ENCODE peak calls at places on chromosomes 3 and 15, in nine cellular contexts. One of them, this sample, is unnamed.

GRCh38 chr15:65246026-65246714 is 34.9 kb upstream of the CILP start:
- ATAC-seq in activated CD8-positive, alpha-beta T cell treated with anti-CD3 and anti-CD28 coated beads for 36 hours: no peak
- ATAC-seq in natural killer cell: no peak
- ATAC-seq in activated naive CD8-positive, alpha-beta T cell treated with anti-CD3 and anti-CD28 coated beads, Interleukin-2, amount 10 ng/mL, durations not matched to agents 7 days and 5 days: no peak
- ATAC-seq in left lung: no peak
- ATAC-seq in mucosa of descending colon: no peak
- ATAC-seq in Panc1: no peak
- ATAC-seq in Right ventricle myocardium superior: peak
- ATAC-seq in K562: no peak
- ATAC-seq in this sample: no peak

GRCh38 chr3:193677734-193678133 is 84.7 kb downstream of the OPA1 start:
- ATAC-seq in activated CD8-positive, alpha-beta T cell treated with anti-CD3 and anti-CD28 coated beads for 36 hours: peak
- ATAC-seq in natural killer cell: no peak
- ATAC-seq in activated naive CD8-positive, alpha-beta T cell treated with anti-CD3 and anti-CD28 coated beads, Interleukin-2, amount 10 ng/mL, durations not matched to agents 7 days and 5 days: no peak
- ATAC-seq in left lung: no peak
- ATAC-seq in mucosa of descending colon: no peak
- ATAC-seq in Panc1: no peak
- ATAC-seq in Right ventricle myocardium superior: no peak
- ATAC-seq in K562: no peak
- ATAC-seq in this sample: peak

GRCh38 chr3:154427685-154428291 is 2.2 kb downstream of the GPR149 start:
- ATAC-seq in activated CD8-positive, alpha-beta T cell treated with anti-CD3 and anti-CD28 coated beads for 36 hours: no peak
- ATAC-seq in natural killer cell: no peak
- ATAC-seq in activated naive CD8-positive, alpha-beta T cell treated with anti-CD3 and anti-CD28 coated beads, Interleukin-2, amount 10 ng/mL, durations not matched to agents 7 days and 5 days: no peak
- ATAC-seq in left lung: no peak
- ATAC-seq in mucosa of descending colon: no peak
- ATAC-seq in Panc1: peak
- ATAC-seq in Right ventricle myocardium superior: no peak
- ATAC-seq in K562: no peak
- ATAC-seq in this sample: no peak

GRCh38 chr15:90151989-90152645 is 49.0 kb upstream of the SEMA4B start:
- ATAC-seq in activated CD8-positive, alpha-beta T cell treated with anti-CD3 and anti-CD28 coated beads for 36 hours: no peak
- ATAC-seq in natural killer cell: no peak
- ATAC-seq in activated naive CD8-positive, alpha-beta T cell treated with anti-CD3 and anti-CD28 coated beads, Interleukin-2, amount 10 ng/mL, durations not matched to agents 7 days and 5 days: no peak
- ATAC-seq in left lung: peak
- ATAC-seq in mucosa of descending colon: no peak
- ATAC-seq in Panc1: no peak
- ATAC-seq in Right ventricle myocardium superior: peak
- ATAC-seq in K562: peak
- ATAC-seq in this sample: no peak

GRCh38 chr3:63942513-63942912 is 30.3 kb upstream of the SCAANT1 start:
- ATAC-seq in activated CD8-positive, alpha-beta T cell treated with anti-CD3 and anti-CD28 coated beads for 36 hours: no peak
- ATAC-seq in natural killer cell: no peak
- ATAC-seq in activated naive CD8-positive, alpha-beta T cell treated with anti-CD3 and anti-CD28 coated beads, Interleukin-2, amount 10 ng/mL, durations not matched to agents 7 days and 5 days: no peak
- ATAC-seq in left lung: no peak
- ATAC-seq in mucosa of descending colon: no peak
- ATAC-seq in Panc1: no peak
- ATAC-seq in Right ventricle myocardium superior: no peak
- ATAC-seq in K562: no peak
- ATAC-seq in this sample: no peak

GRCh38 chr3:42106646-42107045 is 15.5 kb downstream of the TRAK1 start:
- ATAC-seq in activated CD8-positive, alpha-beta T cell treated with anti-CD3 and anti-CD28 coated beads for 36 hours: no peak
- ATAC-seq in natural killer cell: no peak
- ATAC-seq in activated naive CD8-positive, alpha-beta T cell treated with anti-CD3 and anti-CD28 coated beads, Interleukin-2, amount 10 ng/mL, durations not matched to agents 7 days and 5 days: no peak
- ATAC-seq in left lung: no peak
- ATAC-seq in mucosa of descending colon: no peak
- ATAC-seq in Panc1: no peak
- ATAC-seq in Right ventricle myocardium superior: no peak
- ATAC-seq in K562: no peak
- ATAC-seq in this sample: no peak

GRCh38 chr15:98120561-98120960 is 160.1 kb downstream of the ARRDC4 start:
- ATAC-seq in activated CD8-positive, alpha-beta T cell treated with anti-CD3 and anti-CD28 coated beads for 36 hours: no peak
- ATAC-seq in natural killer cell: no peak
- ATAC-seq in activated naive CD8-positive, alpha-beta T cell treated with anti-CD3 and anti-CD28 coated beads, Interleukin-2, amount 10 ng/mL, durations not matched to agents 7 days and 5 days: no peak
- ATAC-seq in left lung: no peak
- ATAC-seq in mucosa of descending colon: no peak
- ATAC-seq in Panc1: no peak
- ATAC-seq in Right ventricle myocardium superior: no peak
- ATAC-seq in K562: no peak
- ATAC-seq in this sample: no peak

GRCh38 chr3:156551746-156552145 is 3.2 kb downstream of the SSR3 start:
- ATAC-seq in activated CD8-positive, alpha-beta T cell treated with anti-CD3 and anti-CD28 coated beads for 36 hours: no peak
- ATAC-seq in natural killer cell: no peak
- ATAC-seq in activated naive CD8-positive, alpha-beta T cell treated with anti-CD3 and anti-CD28 coated beads, Interleukin-2, amount 10 ng/mL, durations not matched to agents 7 days and 5 days: no peak
- ATAC-seq in left lung: no peak
- ATAC-seq in mucosa of descending colon: no peak
- ATAC-seq in Panc1: no peak
- ATAC-seq in Right ventricle myocardium superior: no peak
- ATAC-seq in K562: no peak
- ATAC-seq in this sample: no peak

GRCh38 chr3:13857702-13858380 is 22.0 kb downstream of the WNT7A start:
- ATAC-seq in activated CD8-positive, alpha-beta T cell treated with anti-CD3 and anti-CD28 coated beads for 36 hours: no peak
- ATAC-seq in natural killer cell: no peak
- ATAC-seq in activated naive CD8-positive, alpha-beta T cell treated with anti-CD3 and anti-CD28 coated beads, Interleukin-2, amount 10 ng/mL, durations not matched to agents 7 days and 5 days: no peak
- ATAC-seq in left lung: no peak
- ATAC-seq in mucosa of descending colon: no peak
- ATAC-seq in Panc1: no peak
- ATAC-seq in Right ventricle myocardium superior: no peak
- ATAC-seq in K562: no peak
- ATAC-seq in this sample: no peak

GRCh38 chr3:189944285-189945145 is 176.2 kb downstream of the P3H2 start:
- ATAC-seq in activated CD8-positive, alpha-beta T cell treated with anti-CD3 and anti-CD28 coated beads for 36 hours: no peak
- ATAC-seq in natural killer cell: no peak
- ATAC-seq in activated naive CD8-positive, alpha-beta T cell treated with anti-CD3 and anti-CD28 coated beads, Interleukin-2, amount 10 ng/mL, durations not matched to agents 7 days and 5 days: no peak
- ATAC-seq in left lung: peak
- ATAC-seq in mucosa of descending colon: peak
- ATAC-seq in Panc1: no peak
- ATAC-seq in Right ventricle myocardium superior: no peak
- ATAC-seq in K562: no peak
- ATAC-seq in this sample: peak

GRCh38 chr3:47082519-47082918 is 81.4 kb downstream of the SETD2 start:
- ATAC-seq in activated CD8-positive, alpha-beta T cell treated with anti-CD3 and anti-CD28 coated beads for 36 hours: no peak
- ATAC-seq in natural killer cell: no peak
- ATAC-seq in activated naive CD8-positive, alpha-beta T cell treated with anti-CD3 and anti-CD28 coated beads, Interleukin-2, amount 10 ng/mL, durations not matched to agents 7 days and 5 days: no peak
- ATAC-seq in left lung: no peak
- ATAC-seq in mucosa of descending colon: peak
- ATAC-seq in Panc1: no peak
- ATAC-seq in Right ventricle myocardium superior: no peak
- ATAC-seq in K562: no peak
- ATAC-seq in this sample: no peak

GRCh38 chr15:64635486-64635815 is 139.9 kb downstream of the RBPMS2 start:
- ATAC-seq in activated CD8-positive, alpha-beta T cell treated with anti-CD3 and anti-CD28 coated beads for 36 hours: no peak
- ATAC-seq in natural killer cell: no peak
- ATAC-seq in activated naive CD8-positive, alpha-beta T cell treated with anti-CD3 and anti-CD28 coated beads, Interleukin-2, amount 10 ng/mL, durations not matched to agents 7 days and 5 days: no peak
- ATAC-seq in left lung: peak
- ATAC-seq in mucosa of descending colon: peak
- ATAC-seq in Panc1: no peak
- ATAC-seq in Right ventricle myocardium superior: peak
- ATAC-seq in K562: peak
- ATAC-seq in this sample: no peak

GRCh38 chr15:84883916-84884781 is at the start of gene SLC28A1:
- ATAC-seq in activated CD8-positive, alpha-beta T cell treated with anti-CD3 and anti-CD28 coated beads for 36 hours: no peak
- ATAC-seq in natural killer cell: no peak
- ATAC-seq in activated naive CD8-positive, alpha-beta T cell treated with anti-CD3 and anti-CD28 coated beads, Interleukin-2, amount 10 ng/mL, durations not matched to agents 7 days and 5 days: no peak
- ATAC-seq in left lung: no peak
- ATAC-seq in mucosa of descending colon: peak
- ATAC-seq in Panc1: no peak
- ATAC-seq in Right ventricle myocardium superior: peak
- ATAC-seq in K562: peak
- ATAC-seq in this sample: no peak

GRCh38 chr3:165892565-165892964 is 55.3 kb upstream of the BCHE start:
- ATAC-seq in activated CD8-positive, alpha-beta T cell treated with anti-CD3 and anti-CD28 coated beads for 36 hours: no peak
- ATAC-seq in natural killer cell: no peak
- ATAC-seq in activated naive CD8-positive, alpha-beta T cell treated with anti-CD3 and anti-CD28 coated beads, Interleukin-2, amount 10 ng/mL, durations not matched to agents 7 days and 5 days: no peak
- ATAC-seq in left lung: no peak
- ATAC-seq in mucosa of descending colon: no peak
- ATAC-seq in Panc1: no peak
- ATAC-seq in Right ventricle myocardium superior: no peak
- ATAC-seq in K562: no peak
- ATAC-seq in this sample: no peak

GRCh38 chr15:71440479-71441071 is 325.3 kb downstream of the THSD4 start:
- ATAC-seq in activated CD8-positive, alpha-beta T cell treated with anti-CD3 and anti-CD28 coated beads for 36 hours: no peak
- ATAC-seq in natural killer cell: no peak
- ATAC-seq in activated naive CD8-positive, alpha-beta T cell treated with anti-CD3 and anti-CD28 coated beads, Interleukin-2, amount 10 ng/mL, durations not matched to agents 7 days and 5 days: no peak
- ATAC-seq in left lung: peak
- ATAC-seq in mucosa of descending colon: peak
- ATAC-seq in Panc1: peak
- ATAC-seq in Right ventricle myocardium superior: peak
- ATAC-seq in K562: peak
- ATAC-seq in this sample: no peak